ENCODE peak calls at places on chromosomes 12 and 14, in five cellular contexts. L is stimulated activated CD4-positive, alpha-beta T cell treated with anti-CD3 and anti-CD28 coated beads, Interleukin-2, amount 100 ng/mL, for 48 hours; T is sciatic nerve; O is retinal pigment epithelial cell; N is MM.1S. J is an unnamed sample.

GRCh38 chr14:81400852-81401251 is 728 bp upstream of the STON2 start:
- DNase-seq in O (peak), T (peak), L (peak), N (no peak), J (peak)

GRCh38 chr12:100238801-100239200 is 28.1 kb downstream of the DEPDC4 start:
- DNase-seq in L (no peak), N (no peak), O (no peak), T (no peak), J (no peak)

GRCh38 chr12:127761880-127762279 is 505.1 kb upstream of the TMEM132C start:
- DNase-seq in L (no peak), N (no peak), T (no peak), O (no peak), J (no peak)

GRCh38 chr12:51726931-51727330 is 121.6 kb downstream of the FIGNL2 start:
- DNase-seq in T (no peak), O (no peak), N (no peak), L (no peak), J (no peak)

GRCh38 chr12:45232771-45233372 is 17.0 kb downstream of the ANO6 start:
- DNase-seq in N (no peak), L (no peak), T (no peak), O (peak), J (peak)

GRCh38 chr12:57844725-57845477 is 1.6 kb downstream of the CTDSP2 start:
- DNase-seq in L (peak), T (peak), O (peak), N (peak), J (peak)

GRCh38 chr14:97046991-97047390 is 249.8 kb downstream of the VRK1 start:
- DNase-seq in O (no peak), T (no peak), L (no peak), N (no peak), J (no peak)

GRCh38 chr12:131353826-131354225 is 357.1 kb upstream of the SFSWAP start:
- DNase-seq in O (no peak), L (no peak), N (peak), T (no peak), J (no peak)

GRCh38 chr12:104372048-104372720 is 68.6 kb downstream of the EID3 start:
- DNase-seq in N (no peak), O (no peak), T (no peak), L (no peak), J (no peak)

GRCh38 chr12:75476076-75476475 is 4.5 kb upstream of the GLIPR1 start:
- DNase-seq in L (no peak), O (no peak), N (no peak), T (no peak), J (no peak)

GRCh38 chr14:94827711-94828505 is 58.0 kb upstream of the GSC start:
- DNase-seq in N (no peak), O (no peak), L (no peak), T (no peak), J (no peak)

GRCh38 chr12:74515849-74516248 is 21.8 kb upstream of the ATXN7L3B start:
- DNase-seq in T (no peak), O (no peak), N (no peak), L (no peak), J (no peak)

GRCh38 chr12:54376596-54377468 is 7.7 kb downstream of the ZNF385A start:
- DNase-seq in O (no peak), T (no peak), L (no peak), N (no peak), J (no peak)

GRCh38 chr14:63564318-63564717 is 21.1 kb upstream of the PPP2R5E start:
- DNase-seq in T (no peak), L (no peak), N (no peak), O (peak), J (peak)

GRCh38 chr12:2960996-2961616 is 1.9 kb downstream of the TEAD4 start:
- DNase-seq in O (no peak), N (no peak), L (no peak), T (no peak), J (no peak)